ENCODE peak calls at places on chromosomes 2 and 18, in six cellular contexts. R, E, V, T, B and C are unnamed samples.

GRCh38 chr2:195638738-195639137 is 18.3 kb upstream of the SLC39A10 start:
- DNase-seq in B (no peak), R (no peak), T (no peak), V (no peak), E (no peak), C (no peak)

GRCh38 chr18:59049726-59050660 is 89.7 kb upstream of the SEC11C start:
- DNase-seq in B (no peak), V (no peak), E (no peak), T (no peak), R (no peak), C (no peak)

GRCh38 chr2:217964255-217964654 is 38.5 kb downstream of the TNS1 start:
- DNase-seq in T (no peak), B (no peak), V (no peak), E (no peak), R (no peak), C (no peak)

GRCh38 chr2:80238692-80239469 is 65.7 kb downstream of the LRRTM1 start:
- DNase-seq in B (peak; percentile 14), R (peak; percentile 61), V (peak; percentile 24), T (no peak), E (peak; percentile 5), C (no peak)

GRCh38 chr2:71816815-71817214 is 330.8 kb downstream of the CYP26B1 start:
- DNase-seq in T (no peak), E (no peak), R (no peak), B (no peak), V (no peak), C (no peak)

GRCh38 chr2:14401838-14402237 is 230.7 kb upstream of the LRATD1 start:
- DNase-seq in B (no peak), V (no peak), T (no peak), E (no peak), R (no peak), C (no peak)

GRCh38 chr2:236180831-236181453 is 12.8 kb upstream of the GBX2 start:
- DNase-seq in R (peak; percentile 80), V (peak; percentile 84), E (no peak), B (peak; percentile 60), T (no peak), C (no peak)

GRCh38 chr18:74282359-74283254 is 9.2 kb downstream of the CYB5A start:
- DNase-seq in R (no peak), V (no peak), B (peak; percentile 44), E (no peak), T (no peak), C (no peak)

GRCh38 chr2:240156026-240156390 is 15.6 kb upstream of the OTOS start:
- DNase-seq in T (no peak), V (no peak), R (no peak), B (no peak), E (no peak), C (no peak)

GRCh38 chr18:57743008-57743407 is 60.1 kb downstream of the ATP8B1 start:
- DNase-seq in T (no peak), V (no peak), R (no peak), B (no peak), E (no peak), C (no peak)

GRCh38 chr18:62341423-62341920 is 16.4 kb downstream of the TNFRSF11A start:
- DNase-seq in T (no peak), B (no peak), V (peak; percentile 58), R (no peak), E (no peak), C (no peak)

GRCh38 chr2:172098650-172099471 is 3.8 kb downstream of the DLX2 start:
- DNase-seq in B (peak; percentile 84), T (no peak), E (no peak), R (peak; percentile 95), V (peak; percentile 69), C (no peak)

GRCh38 chr2:160747771-160748170 is 254.2 kb upstream of the RBMS1 start:
- DNase-seq in V (no peak), R (no peak), B (no peak), T (no peak), E (no peak), C (no peak)
- TF ChIP-seq TAF1 in V (no peak), R (no peak), B (no peak), T (no peak), E (no peak), C (no peak)

GRCh38 chr2:3429068-3429610 is 49.6 kb downstream of the TRAPPC12 start:
- DNase-seq in V (no peak), E (no peak), R (no peak), T (no peak), B (no peak), C (no peak)
- TF ChIP-seq TAF1 in V (no peak), E (no peak), R (no peak), T (no peak), B (no peak), C (no peak)

GRCh38 chr2:6919912-6920905 is 3.0 kb downstream of the RNF144A start:
- DNase-seq in V (no peak), B (no peak), R (no peak), T (no peak), E (no peak), C (no peak)
- TF ChIP-seq TAF1 in V (no peak), B (no peak), R (no peak), T (no peak), E (no peak), C (no peak)

DNA sequence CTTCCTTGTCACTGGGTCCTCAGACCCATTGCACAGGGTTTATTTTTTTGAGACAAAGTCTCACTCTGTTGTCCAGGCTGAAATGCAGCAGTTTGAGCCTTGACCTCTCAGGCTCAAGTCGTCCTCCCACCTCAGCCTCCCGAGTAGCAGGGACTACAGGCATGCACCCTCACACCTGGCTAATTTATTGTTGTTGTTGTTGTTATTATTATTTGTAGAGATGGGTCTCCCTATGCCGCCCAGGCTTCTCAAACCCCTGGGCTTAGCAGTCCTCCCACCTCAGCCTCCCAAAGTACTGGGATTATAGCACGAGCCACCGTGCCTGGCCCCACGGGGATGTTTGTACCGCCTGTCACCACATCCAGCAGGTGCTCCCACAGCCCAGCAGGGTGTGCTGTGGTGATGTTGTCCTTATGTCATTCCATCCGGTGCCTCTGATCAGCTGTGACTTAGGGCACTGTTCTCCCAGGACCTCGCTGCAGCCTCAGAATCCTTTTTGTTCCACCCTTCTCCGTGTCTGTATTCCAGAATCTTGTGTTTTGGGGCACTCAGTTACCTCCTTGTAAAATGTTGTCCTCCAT is 182.3 kb downstream of the INO80D start:
- DNase-seq in T (no peak), R (peak; percentile 25), B (peak; percentile 79), V (peak; percentile 57), E (peak; percentile 16), C (no peak)
- TF ChIP-seq TAF1 in T (no peak), R (no peak), B (no peak), V (no peak), E (no peak), C (no peak)

DNA sequence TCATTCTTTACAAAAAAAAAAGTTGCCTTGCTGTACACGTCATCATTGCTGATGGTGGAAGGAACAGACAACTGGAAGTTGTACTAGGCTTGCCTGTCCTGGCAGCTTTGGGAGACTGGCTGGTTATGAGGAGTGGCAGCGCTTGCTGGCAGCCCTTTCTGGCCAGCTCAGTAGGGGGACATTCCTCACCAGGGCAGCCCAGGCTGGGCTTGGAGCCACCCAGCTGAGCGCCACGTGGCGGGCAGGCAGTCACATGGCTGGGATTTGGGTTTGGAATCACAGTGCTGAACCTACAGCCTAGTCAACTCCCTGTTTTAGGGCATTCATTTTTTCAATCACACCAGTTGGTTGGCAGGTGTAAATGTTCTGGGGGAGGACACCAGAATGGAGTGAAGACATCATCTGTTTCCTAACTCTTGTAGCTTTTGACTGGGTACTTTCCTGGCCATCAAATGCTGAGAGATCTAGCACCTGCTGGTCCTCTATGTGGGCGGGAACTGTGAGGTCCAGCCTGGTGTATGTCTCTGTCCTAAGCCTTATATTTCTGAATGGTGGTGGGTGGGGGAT is 139.3 kb downstream of the SETBP1 start:
- DNase-seq in E (no peak), B (no peak), R (no peak), T (no peak), V (no peak), C (no peak)
- TF ChIP-seq TAF1 in E (no peak), B (no peak), R (no peak), T (no peak), V (no peak), C (no peak)

DNA sequence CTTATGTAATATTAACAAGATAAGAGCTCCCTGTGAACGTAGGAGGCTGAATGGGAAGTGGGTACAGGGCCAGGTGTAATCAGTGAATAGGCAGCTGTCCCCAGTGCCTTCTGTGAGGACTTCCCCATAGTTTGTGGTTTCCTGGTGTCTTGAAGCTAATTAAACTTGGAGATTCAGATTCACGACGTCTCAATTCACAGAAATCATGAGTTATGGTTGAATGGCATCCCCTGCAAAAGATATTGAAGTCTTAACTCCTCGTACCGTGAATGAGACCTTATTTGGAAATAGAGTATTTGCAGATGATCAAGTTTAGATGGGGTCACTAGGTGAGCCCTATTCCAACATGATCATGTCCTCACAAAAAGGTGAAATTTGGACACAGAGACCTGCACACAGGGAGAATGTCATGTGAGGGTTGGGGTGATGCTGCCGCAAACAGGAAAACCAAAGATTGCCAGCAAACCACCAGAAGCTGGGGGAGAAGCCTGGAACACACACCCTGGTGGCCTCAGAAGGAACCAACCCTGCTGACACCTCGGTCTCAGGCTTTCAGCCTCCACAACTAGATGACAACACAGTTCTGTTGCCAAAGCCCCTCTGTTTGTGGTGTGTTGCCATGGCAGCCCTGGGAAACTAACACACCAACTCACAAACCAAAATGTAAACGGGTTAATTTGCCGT is 13.2 kb downstream of the ARL4C start:
- DNase-seq in B (no peak), R (no peak), T (peak; percentile 40), V (no peak), E (no peak), C (no peak)
- TF ChIP-seq TAF1 in B (no peak), R (no peak), T (no peak), V (no peak), E (no peak), C (no peak)

DNA sequence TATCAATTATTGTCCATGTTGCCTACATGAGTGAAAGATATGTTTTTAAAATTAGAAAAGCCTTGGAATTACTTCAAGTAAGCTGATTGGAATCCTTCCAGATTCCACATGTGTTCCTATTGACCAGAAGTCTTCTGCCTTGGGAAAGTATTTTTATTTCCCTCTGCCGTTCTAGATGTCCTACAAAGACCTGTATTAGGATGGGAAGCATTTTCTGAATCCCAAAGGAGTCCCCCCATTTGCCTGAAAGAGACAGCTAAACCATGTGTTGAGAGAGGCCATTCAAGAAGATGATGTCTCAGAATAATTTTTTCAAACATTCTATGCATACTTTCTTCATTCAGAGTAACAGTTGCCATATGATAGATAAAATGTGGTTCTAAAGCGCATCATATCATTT is 19.0 kb upstream of the MYO1B start:
- DNase-seq in R (no peak), V (no peak), T (no peak), E (no peak), B (no peak), C (no peak)
- TF ChIP-seq TAF1 in R (no peak), V (no peak), T (no peak), E (no peak), B (no peak), C (no peak)

GRCh38 chr2:112660138-112660537 is 14.4 kb downstream of the SLC20A1 start:
- DNase-seq in B (no peak), V (no peak), E (no peak), T (no peak), R (no peak), C (no peak)
- TF ChIP-seq TAF1 in B (no peak), V (no peak), E (no peak), T (no peak), R (no peak), C (no peak)